ENCODE peak calls at places on chromosomes 5 and 9, in seven cellular contexts. Z is HEK293T; X is NCI-H1105; B is T-helper 9 cell; D is activated CD4-positive, CD25-positive, alpha-beta regulatory T cell; V is GDM1; U is BJ. R is an unnamed sample.
A peak's percentile ranks its signal among the peaks of the same experiment; 100 is the strongest.

GRCh38 chr9:130042931-130043653 is at the start of gene FNBP1:
- DNase-seq in Z (peak; percentile 90), X (peak; percentile 57), B (peak; percentile 77), D (peak; percentile 63), V (peak; percentile 70), U (no peak), R (peak; percentile 76)

GRCh38 chr9:73118898-73119554 is 32.6 kb upstream of the ANXA1 start:
- DNase-seq in Z (no peak), X (no peak), B (no peak), D (no peak), V (no peak), U (no peak), R (no peak)

GRCh38 chr9:76161103-76161502 is 233.1 kb downstream of the RFK start:
- DNase-seq in Z (no peak), X (no peak), B (no peak), D (no peak), V (no peak), U (no peak), R (no peak)

GRCh38 chr5:160315968-160316367 is 3.6 kb upstream of the CCNJL start:
- DNase-seq in Z (no peak), X (no peak), B (no peak), D (no peak), V (no peak), U (no peak), R (no peak)

GRCh38 chr9:14320272-14321245 is 6.6 kb upstream of the NFIB start:
- DNase-seq in Z (no peak), X (peak; percentile 44), B (no peak), D (no peak), V (no peak), U (peak; percentile 31), R (no peak)

GRCh38 chr5:88244686-88245085 is 24.0 kb downstream of the TMEM161B start:
- DNase-seq in Z (no peak), X (no peak), B (no peak), D (no peak), V (no peak), U (no peak), R (no peak)

GRCh38 chr5:88860501-88860900 is 22.5 kb downstream of the MEF2C start:
- DNase-seq in Z (no peak), X (no peak), B (no peak), D (no peak), V (no peak), U (no peak), R (no peak)

GRCh38 chr9:132894857-132895846 is 16.5 kb downstream of the SPACA9 start:
- DNase-seq in Z (no peak), X (no peak), B (no peak), D (no peak), V (no peak), U (no peak), R (no peak)

R was measured in activated gamma-delta T cell treated with Interleukin-2 at 50 U/mL for 16 hours.